ENCODE peak calls at places on chromosomes 5 and 9, in four cellular contexts. V is transverse colon, R is sigmoid colon, W is HCT116. Q is an unnamed sample.
A peak's percentile ranks its signal among the peaks of the same experiment; 100 is the strongest.

GRCh38 chr5:174418809-174419522 is 305.4 kb upstream of the MSX2 start:
- DNase-seq in V (peak; percentile 11), R (no peak), W (peak; percentile 15), Q (no peak)

GRCh38 chr9:90835206-90835605 is 33.6 kb downstream of the SYK start:
- DNase-seq in V (no peak), R (no peak), W (no peak), Q (no peak)

GRCh38 chr9:79667716-79668458 is 96.1 kb downstream of the TLE4 start:
- DNase-seq in V (no peak), R (no peak), W (no peak), Q (no peak)

GRCh38 chr5:95554331-95554646 is 488 bp downstream of the SKIC3 start:
- DNase-seq in V (no peak), R (no peak), W (no peak), Q (no peak)

GRCh38 chr9:87714819-87715218 is 11.1 kb upstream of the CTSL start:
- DNase-seq in V (peak; percentile 28), R (peak; percentile 87), W (no peak), Q (no peak)

GRCh38 chr9:134179918-134180785 is 15.8 kb upstream of the RNU6ATAC start:
- DNase-seq in V (no peak), R (peak; percentile 60), W (no peak), Q (peak; percentile 7)

GRCh38 chr5:173653822-173654523 is 37.5 kb upstream of the BOD1 start:
- DNase-seq in V (no peak), R (no peak), W (no peak), Q (no peak)

GRCh38 chr9:106228861-106229260 is 534.5 kb downstream of the TMEM38B start:
- DNase-seq in V (no peak), R (no peak), W (no peak), Q (no peak)

GRCh38 chr9:77417570-77417969 is 230.6 kb downstream of the GNA14 start:
- DNase-seq in V (no peak), R (no peak), W (no peak), Q (no peak)

DNA sequence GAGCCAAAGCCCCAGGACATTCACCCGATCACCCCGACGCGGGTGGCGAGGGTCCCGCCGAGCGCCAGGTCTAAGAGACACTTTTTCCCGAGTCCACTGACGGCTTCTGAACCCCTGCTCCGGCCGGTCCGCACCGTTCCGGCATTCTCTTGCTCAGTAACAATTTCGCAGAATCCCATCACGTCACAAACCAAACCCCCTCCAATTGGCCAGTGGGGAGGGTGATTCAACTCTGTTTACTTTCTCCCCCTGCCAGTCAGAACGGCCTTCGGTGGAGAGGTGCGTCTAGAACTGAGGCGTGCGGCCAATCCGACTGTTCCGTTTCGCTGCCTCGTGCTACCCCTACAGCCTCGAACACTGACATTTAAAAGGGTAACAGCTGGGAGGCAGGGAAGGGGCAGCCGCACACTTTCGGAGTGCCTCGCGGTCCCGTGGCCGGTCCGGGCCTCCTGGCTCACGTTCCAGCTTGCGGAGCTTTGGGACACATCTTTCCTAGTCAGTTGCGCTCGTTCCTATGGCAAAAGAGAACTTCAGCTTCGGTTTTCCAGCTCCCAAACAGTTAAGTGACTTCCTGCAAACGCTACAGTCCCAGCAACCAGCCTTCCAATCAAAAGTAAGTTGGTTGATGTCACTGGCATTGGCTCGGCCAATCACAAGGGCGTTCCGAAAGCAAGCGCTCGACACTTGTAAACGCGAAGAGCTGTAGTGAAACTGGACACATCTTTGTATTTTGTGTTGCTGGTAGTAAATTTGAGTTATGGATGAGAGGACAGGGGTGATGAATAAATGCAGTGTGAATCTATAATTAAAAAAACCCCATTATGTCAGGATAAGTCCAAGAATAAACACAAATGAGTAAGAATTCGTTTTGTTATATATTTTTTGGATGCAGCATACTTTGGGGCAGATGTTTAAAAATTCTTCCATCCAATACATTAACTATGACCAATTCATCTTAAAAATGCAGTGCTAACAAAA is at the start of gene KLF9:
- DNase-seq in V (peak; percentile 95), R (peak; percentile 100), W (peak; percentile 89), Q (peak; percentile 69)
- TF ChIP-seq POLR2A in V (peak; percentile 99), R (peak; percentile 97), W (no peak), Q (no peak)

GRCh38 chr5:38766151-38766550 is 79.7 kb upstream of the OSMR start:
- DNase-seq in V (no peak), R (no peak), W (no peak), Q (no peak)

GRCh38 chr5:38765461-38765861 is 80.4 kb upstream of the OSMR start:
- DNase-seq in V (no peak), R (no peak), W (no peak), Q (no peak)

GRCh38 chr5:38772471-38772870 is 73.3 kb upstream of the OSMR start:
- DNase-seq in V (no peak), R (no peak), W (no peak), Q (no peak)

DNA sequence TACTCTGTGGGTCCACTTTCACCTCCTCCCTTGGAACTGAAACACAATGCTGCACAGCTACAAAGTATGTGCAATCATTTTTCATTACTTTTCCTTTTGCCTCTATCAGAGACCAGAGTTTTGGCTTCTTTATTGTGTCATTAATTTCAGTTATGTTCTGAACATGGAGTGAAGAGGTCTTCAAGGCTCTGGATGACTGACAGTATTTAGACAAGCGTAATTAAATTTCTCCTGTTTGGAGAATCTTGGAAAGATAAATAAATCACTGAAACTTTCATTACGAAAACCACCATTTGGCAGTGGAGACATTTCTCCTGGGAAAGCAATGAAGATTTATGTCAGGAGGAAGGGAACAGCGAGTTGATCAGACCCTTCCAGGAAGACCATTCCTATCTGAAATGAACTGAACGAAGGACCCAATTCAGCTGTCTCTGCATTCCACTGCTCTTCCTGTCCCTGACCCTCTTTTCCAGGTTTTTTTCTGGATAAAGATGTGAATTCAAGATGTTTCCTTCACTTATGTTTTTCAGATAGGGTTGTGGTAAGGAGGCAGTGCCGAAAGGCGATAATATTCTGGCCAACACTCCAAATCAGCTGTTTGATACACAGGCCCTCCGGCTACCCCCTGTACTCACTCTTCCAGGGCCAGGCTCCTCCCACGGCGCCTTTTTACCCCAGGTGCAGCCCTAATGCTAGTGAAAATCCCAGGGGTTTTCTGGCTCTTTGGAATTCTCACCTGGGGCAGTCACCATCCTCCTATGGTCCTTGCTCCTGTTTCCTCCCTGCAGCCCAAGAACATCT is 77.2 kb upstream of the OSMR start:
- DNase-seq in V (no peak), R (no peak), W (no peak), Q (no peak)
- TF ChIP-seq POLR2AphosphoS5 in V (no peak), R (peak; percentile 7), W (no peak), Q (no peak)

DNA sequence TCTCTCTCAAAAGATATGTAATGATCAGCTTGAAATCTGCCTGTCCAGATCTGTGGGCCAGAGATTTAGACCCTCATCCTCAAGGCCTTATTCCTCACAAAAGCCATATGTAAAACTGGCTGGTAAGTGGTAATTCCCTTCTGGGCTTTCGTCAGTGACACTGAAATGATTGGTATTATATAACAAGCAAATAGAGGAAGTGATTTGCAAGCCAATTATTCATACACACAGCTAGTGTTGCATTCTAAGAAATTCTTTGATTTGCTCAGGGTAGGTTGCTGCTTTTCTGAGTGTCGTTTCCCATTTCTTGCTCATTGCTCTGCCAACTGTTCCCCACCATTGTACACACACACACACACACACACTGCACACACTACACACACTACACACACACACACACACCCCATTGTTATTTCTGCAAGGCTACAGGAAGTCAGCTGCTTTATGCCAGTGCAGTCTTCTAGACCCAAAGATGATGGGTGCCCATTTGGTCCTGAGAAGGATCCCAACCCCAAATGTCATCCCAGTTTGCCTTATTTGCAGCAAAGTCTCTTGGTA is 76.8 kb downstream of the PRLR start:
- DNase-seq in V (no peak), R (no peak), W (no peak), Q (no peak)
- TF ChIP-seq POLR2A in V (no peak), R (no peak), W (no peak), Q (no peak)

GRCh38 chr9:130872511-130872910 is 24.1 kb downstream of the QRFP start:
- DNase-seq in V (no peak), R (no peak), W (no peak), Q (no peak)
- TF ChIP-seq POLR2AphosphoS5 in V (no peak), R (no peak), W (no peak), Q (no peak)

DNA sequence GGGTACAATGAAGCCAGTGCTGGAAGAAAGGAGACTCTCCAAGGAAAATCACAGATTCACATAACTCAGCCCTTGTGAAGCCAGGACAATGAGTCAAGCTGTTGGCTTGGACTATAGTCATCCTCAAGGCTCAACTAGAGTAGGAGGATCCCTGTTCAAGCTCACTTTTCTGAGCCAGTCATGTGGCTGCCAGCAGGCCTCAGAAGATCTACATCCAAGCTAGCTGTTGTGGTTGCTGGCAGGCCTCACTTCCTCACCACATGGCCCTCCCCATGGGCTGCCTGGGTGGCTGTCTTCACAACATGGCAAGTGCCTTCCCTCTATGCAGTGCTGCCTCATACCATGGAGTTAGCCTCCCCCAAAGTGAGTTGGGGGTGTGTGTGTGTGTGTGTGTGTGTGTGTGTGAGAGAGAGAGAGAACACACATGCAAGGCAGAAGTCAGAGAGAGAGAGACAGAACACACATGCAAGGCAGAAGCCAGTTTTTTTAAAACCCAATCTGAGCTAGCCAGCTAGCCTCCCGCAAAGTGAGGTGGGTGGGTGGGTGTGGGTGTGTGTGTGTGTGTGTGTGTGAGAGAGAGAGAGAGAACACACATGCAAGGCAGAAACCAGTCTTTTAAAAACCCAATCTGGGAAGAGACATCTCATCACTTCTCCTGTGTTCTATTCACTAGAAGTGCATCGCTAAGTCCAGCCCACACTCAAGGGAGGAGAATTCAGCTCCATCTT is 17.1 kb downstream of the SCAI start:
- DNase-seq in V (peak; percentile 70), R (peak; percentile 96), W (no peak), Q (peak; percentile 37)
- TF ChIP-seq POLR2A in V (no peak), R (no peak), W (no peak), Q (no peak)

DNA sequence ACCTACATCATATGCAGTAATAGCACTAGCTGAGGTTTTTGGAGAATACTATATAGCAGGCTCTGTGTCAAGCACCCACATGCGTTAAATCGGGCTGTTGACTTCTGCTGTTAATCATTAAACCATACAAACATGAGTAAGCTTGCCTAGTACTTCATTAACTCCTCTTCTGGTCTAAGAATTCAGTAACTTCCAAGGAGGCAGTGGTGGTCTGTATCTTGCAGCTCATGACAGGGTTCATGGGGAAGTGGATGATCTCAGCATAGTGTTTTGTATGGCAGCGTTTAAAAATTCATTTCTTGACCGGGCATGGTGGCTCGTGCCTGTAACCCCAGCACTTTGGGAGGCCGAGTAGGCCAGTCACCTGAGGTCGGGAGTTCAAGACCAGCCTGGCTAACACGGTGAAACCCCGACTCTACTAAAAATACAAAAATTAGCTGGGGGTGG is at the start of gene HAVCR1:
- DNase-seq in V (no peak), R (no peak), W (no peak), Q (no peak)
- TF ChIP-seq POLR2AphosphoS5 in V (no peak), R (no peak), W (no peak), Q (no peak)

Q was measured in GM12892.